ENCODE peak calls at places on chromosomes 7 and 10, in five cellular contexts. H is neuronal stem cell, L is mesendoderm, E is H1, T is H9. K is an unnamed sample.

GRCh38 chr10:420154-421121 is 269.0 kb downstream of the DIP2C start:
- DNase-seq in E (no peak), H (no peak), T (no peak), L (no peak), K (no peak)

GRCh38 chr10:96833220-96834001 is 1.3 kb downstream of the LCOR start:
- DNase-seq in T (peak), E (peak), H (peak), L (peak), K (peak)

GRCh38 chr10:29105516-29106215 is 183.2 kb upstream of the LYZL1 start:
- DNase-seq in H (no peak), T (no peak), L (peak), E (no peak), K (peak)

GRCh38 chr7:157022681-157023588 is 12.5 kb upstream of the MNX1 start:
- DNase-seq in L (peak), E (peak), H (no peak), T (peak), K (no peak)

GRCh38 chr10:20990604-20991003 is 93.5 kb upstream of the NEBL start:
- DNase-seq in H (no peak), T (no peak), E (no peak), L (peak), K (no peak)

GRCh38 chr7:101099969-101100781 is 14.9 kb downstream of the TRIM56 start:
- DNase-seq in E (peak), H (peak), L (peak), T (peak), K (peak)

GRCh38 chr7:27190284-27190748 is 5.3 kb upstream of the HOXA11 start:
- DNase-seq in T (no peak), L (no peak), E (peak), H (no peak), K (no peak)

GRCh38 chr10:47332946-47333345 is 10.7 kb downstream of the GDF2 start:
- DNase-seq in H (no peak), E (no peak), T (no peak), L (no peak), K (peak)

GRCh38 chr7:123341102-123341501 is 141.3 kb upstream of the SLC13A1 start:
- DNase-seq in L (no peak), H (no peak), T (no peak), E (no peak), K (no peak)

GRCh38 chr10:71319042-71319799 is at the start of gene SLC29A3:
- DNase-seq in H (peak), L (peak), T (peak), E (peak), K (peak)

GRCh38 chr10:2948127-2948854 is 119.1 kb upstream of the PFKP start:
- DNase-seq in H (no peak), T (no peak), E (no peak), L (no peak), K (no peak)

GRCh38 chr7:156547884-156548561 is 92.6 kb upstream of the RNF32 start:
- DNase-seq in H (no peak), T (no peak), E (no peak), L (no peak), K (no peak)

GRCh38 chr7:141167376-141167964 is 93.6 kb downstream of the TMEM178B start:
- DNase-seq in H (no peak), L (no peak), E (no peak), T (no peak), K (no peak)

GRCh38 chr10:77925410-77925794 is 1.2 kb downstream of the DLG5 start:
- DNase-seq in L (peak), T (no peak), H (no peak), E (no peak), K (peak)

GRCh38 chr10:15344876-15345285 is 26.2 kb downstream of the FAM171A1 start:
- DNase-seq in L (no peak), E (no peak), T (no peak), H (no peak), K (peak)

GRCh38 chr7:151381333-151382078 is 28.3 kb downstream of the WDR86 start:
- DNase-seq in H (no peak), L (peak), T (peak), E (peak), K (no peak)

GRCh38 chr10:47039558-47039905 is 128.3 kb downstream of the PTPN20 start:
- DNase-seq in L (no peak), H (no peak), E (no peak), T (no peak), K (no peak)

GRCh38 chr7:80736371-80736770 is 97.9 kb downstream of the CD36 start:
- DNase-seq in L (no peak), E (no peak), T (no peak), H (no peak), K (peak)

GRCh38 chr10:3708830-3709229 is 76.2 kb downstream of the KLF6 start:
- DNase-seq in E (no peak), T (no peak), H (no peak), L (no peak), K (peak)

GRCh38 chr10:75240329-75240728 is 4.6 kb upstream of the COMTD1 start:
- DNase-seq in T (no peak), L (no peak), H (no peak), E (no peak), K (no peak)

GRCh38 chr7:44383566-44383965 is 58.2 kb upstream of the CAMK2B start:
- DNase-seq in H (no peak), L (no peak), E (peak), T (peak), K (peak)

GRCh38 chr7:117458977-117459583 is 20.7 kb upstream of the CFTR start:
- DNase-seq in L (peak), H (no peak), T (no peak), E (no peak), K (peak)

GRCh38 chr10:48670978-48671913 is 13.4 kb upstream of the WDFY4 start:
- DNase-seq in H (peak), T (peak), L (peak), E (peak), K (no peak)

GRCh38 chr7:132400667-132401142 is 175.6 kb downstream of the PLXNA4 start:
- DNase-seq in E (no peak), T (no peak), H (no peak), L (no peak), K (no peak)

GRCh38 chr10:114220281-114220680 is 18.8 kb upstream of the VWA2 start:
- DNase-seq in H (no peak), L (no peak), T (no peak), E (no peak), K (no peak)

GRCh38 chr10:122149138-122149606 is 121.9 kb upstream of the BTBD16 start:
- DNase-seq in T (no peak), H (no peak), L (no peak), E (no peak), K (peak)

GRCh38 chr10:122147731-122148130 is 123.4 kb upstream of the BTBD16 start:
- DNase-seq in L (no peak), E (no peak), H (no peak), T (no peak), K (no peak)

GRCh38 chr10:122152544-122152943 is 118.6 kb upstream of the BTBD16 start:
- DNase-seq in L (no peak), T (no peak), E (no peak), H (no peak), K (peak)

GRCh38 chr10:122151121-122151694 is 119.9 kb upstream of the BTBD16 start:
- DNase-seq in H (no peak), T (no peak), L (no peak), E (no peak), K (no peak)

DNA sequence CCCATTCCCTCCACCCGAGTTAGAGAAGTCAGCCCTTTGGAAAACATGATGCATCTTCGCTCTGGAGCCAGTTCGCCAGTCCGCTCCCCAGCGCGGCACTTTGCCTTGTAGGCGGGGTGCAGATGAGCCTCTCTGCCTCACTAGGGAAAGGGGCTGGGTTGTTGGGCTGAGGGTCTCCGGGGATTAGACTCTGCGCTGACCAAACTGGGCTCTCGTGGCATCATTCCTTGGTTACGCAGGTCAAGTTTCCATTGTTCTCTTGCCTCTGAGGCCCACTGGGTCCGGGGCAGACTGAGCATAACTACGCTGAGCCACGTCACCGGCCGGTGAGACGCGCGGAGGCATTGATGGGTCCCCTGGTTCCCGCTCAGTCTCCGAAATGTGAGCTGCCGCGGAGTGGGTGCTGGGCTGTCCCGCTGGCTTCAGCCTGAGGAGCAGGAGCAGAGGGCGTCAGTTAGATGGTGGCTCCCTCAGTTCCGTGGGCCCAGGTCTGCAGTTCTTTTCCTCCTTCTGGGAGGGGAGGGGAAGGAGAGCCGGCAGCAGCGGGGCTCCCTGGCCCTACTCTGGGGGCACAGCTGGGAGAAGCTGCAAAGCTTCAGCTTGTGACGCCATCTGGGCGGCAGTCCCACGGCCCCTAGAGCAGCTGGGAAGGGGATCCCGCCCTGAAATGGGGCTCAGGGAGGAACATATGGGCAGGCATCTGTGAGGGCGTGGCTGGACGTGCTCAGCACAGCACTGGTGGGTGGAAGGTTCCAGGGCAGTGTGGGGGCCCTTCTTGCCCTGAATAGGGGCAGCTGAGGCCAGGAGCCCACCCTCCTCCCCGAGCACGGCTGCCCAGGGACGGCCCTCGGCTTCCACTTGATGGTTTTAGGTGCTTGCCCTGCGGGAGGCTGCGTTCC is 121.2 kb upstream of the BTBD16 start:
- DNase-seq in T (no peak), L (no peak), H (no peak), E (no peak), K (no peak)
- H3K4ac ChIP-seq in T (no peak), L (no peak), H (peak), E (no peak), K (peak)

GRCh38 chr7:92303761-92304160 is 58.0 kb downstream of the ANKIB1 start:
- DNase-seq in T (no peak), L (no peak), H (no peak), E (no peak), K (no peak)
- H3K27ac ChIP-seq in T (no peak), L (no peak), H (no peak), E (no peak), K (no peak)

GRCh38 chr10:67256984-67257383 is 331.1 kb downstream of the LRRTM3 start:
- DNase-seq in L (peak), T (no peak), H (no peak), E (no peak), K (no peak)
- H3K4ac ChIP-seq in L (no peak), T (no peak), H (no peak), E (no peak), K (no peak)

GRCh38 chr10:110671788-110672579 is 27.8 kb downstream of the RBM20 start:
- DNase-seq in H (peak), E (peak), L (peak), T (peak), K (peak)

GRCh38 chr10:110666673-110667072 is 22.5 kb downstream of the RBM20 start:
- DNase-seq in H (no peak), L (no peak), T (no peak), E (no peak), K (no peak)

GRCh38 chr10:110670335-110670734 is 26.2 kb downstream of the RBM20 start:
- DNase-seq in L (no peak), H (no peak), T (no peak), E (no peak), K (no peak)

GRCh38 chr10:110667620-110668343 is 23.6 kb downstream of the RBM20 start:
- DNase-seq in E (no peak), H (no peak), T (peak), L (peak), K (no peak)

DNA sequence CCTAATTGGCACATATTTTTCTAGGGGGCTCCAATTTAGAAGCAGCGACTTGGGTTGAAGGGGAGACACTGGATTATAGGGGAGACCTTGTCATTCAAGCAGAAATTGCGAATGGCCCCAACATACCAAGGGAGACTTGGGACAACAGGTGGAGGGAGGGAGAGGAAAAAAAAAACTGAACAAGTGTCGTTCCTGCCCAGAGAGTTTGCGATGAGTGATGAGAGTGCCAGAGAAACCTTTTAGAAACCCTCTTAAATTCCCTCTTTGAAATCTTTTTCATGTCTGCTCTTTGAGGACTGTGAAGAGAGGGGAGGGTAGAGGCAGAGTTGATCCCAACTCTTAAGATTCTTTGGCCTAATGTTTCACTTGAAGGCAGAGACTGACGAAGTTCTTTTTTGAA is 24.3 kb downstream of the RBM20 start:
- DNase-seq in L (no peak), T (no peak), E (no peak), H (no peak), K (no peak)
- H3K27ac ChIP-seq in L (no peak), T (no peak), E (no peak), H (no peak), K (no peak)

GRCh38 chr10:99429521-99430095 is 816 bp downstream of the GOT1 start:
- DNase-seq in E (no peak), T (no peak), H (no peak), L (peak), K (no peak)
- H3K4ac ChIP-seq in E (no peak), T (no peak), H (no peak), L (no peak), K (no peak)

GRCh38 chr7:29957521-29957920 is 32.1 kb downstream of the SCRN1 start:
- DNase-seq in L (no peak), T (no peak), E (no peak), H (no peak), K (no peak)
- H3K27ac ChIP-seq in L (no peak), T (no peak), E (no peak), H (no peak), K (no peak)

DNA sequence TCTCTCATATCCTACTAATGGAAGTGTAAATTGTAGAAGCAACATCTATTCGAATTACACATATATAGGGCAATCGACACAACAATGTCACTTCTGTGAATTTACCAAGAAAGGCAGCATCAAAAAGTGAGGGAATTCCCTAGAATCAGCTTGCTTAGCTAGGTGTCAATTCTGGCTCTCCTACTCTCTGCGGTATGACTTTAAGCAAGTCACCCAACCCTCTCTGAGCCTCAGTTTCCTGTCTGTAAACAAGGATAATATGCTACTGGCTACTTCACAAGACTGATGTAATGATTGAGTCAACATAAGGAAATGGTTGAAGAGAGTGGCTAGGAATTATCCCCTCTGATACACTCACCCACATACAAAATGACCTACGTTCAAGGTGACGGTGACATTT is 19.4 kb downstream of the CCDC6 start:
- DNase-seq in T (no peak), E (no peak), H (no peak), L (no peak), K (peak)
- H3K4ac ChIP-seq in T (no peak), E (no peak), H (no peak), L (no peak), K (no peak)

GRCh38 chr10:133377025-133377817 is 1.8 kb upstream of the PAOX start:
- DNase-seq in E (no peak), L (no peak), H (no peak), T (no peak), K (no peak)

GRCh38 chr10:133379152-133379800 is at the start of gene PAOX:
- DNase-seq in H (peak), T (peak), E (peak), L (peak), K (peak)

GRCh38 chr10:133377818-133378250 is 1.2 kb upstream of the PAOX start:
- DNase-seq in H (no peak), L (no peak), T (no peak), E (no peak), K (no peak)

GRCh38 chr10:133379801-133380666 is 972 bp downstream of the PAOX start:
- DNase-seq in E (peak), L (no peak), H (no peak), T (no peak), K (no peak)

GRCh38 chr10:133378251-133379096 is 588 bp upstream of the PAOX start:
- DNase-seq in H (peak), E (peak), T (peak), L (peak), K (peak)
- H3K27ac ChIP-seq in H (no peak), E (no peak), T (no peak), L (no peak), K (peak)

GRCh38 chr10:91603173-91603572 is 29.7 kb downstream of the PPP1R3C start:
- DNase-seq in L (no peak), E (no peak), T (no peak), H (no peak), K (no peak)
- H3K4ac ChIP-seq in L (no peak), E (no peak), T (no peak), H (no peak), K (peak)

GRCh38 chr10:126955396-126955795 is 50.2 kb downstream of the DOCK1 start:
- DNase-seq in T (no peak), H (no peak), L (no peak), E (no peak), K (no peak)

GRCh38 chr10:126957111-126957510 is 51.9 kb downstream of the DOCK1 start:
- DNase-seq in T (no peak), E (no peak), L (no peak), H (no peak), K (no peak)

GRCh38 chr10:126955934-126956711 is 50.9 kb downstream of the DOCK1 start:
- DNase-seq in E (no peak), L (no peak), H (no peak), T (no peak), K (no peak)

GRCh38 chr10:126959431-126959830 is 54.2 kb downstream of the DOCK1 start:
- DNase-seq in E (no peak), T (no peak), H (no peak), L (peak), K (no peak)

DNA sequence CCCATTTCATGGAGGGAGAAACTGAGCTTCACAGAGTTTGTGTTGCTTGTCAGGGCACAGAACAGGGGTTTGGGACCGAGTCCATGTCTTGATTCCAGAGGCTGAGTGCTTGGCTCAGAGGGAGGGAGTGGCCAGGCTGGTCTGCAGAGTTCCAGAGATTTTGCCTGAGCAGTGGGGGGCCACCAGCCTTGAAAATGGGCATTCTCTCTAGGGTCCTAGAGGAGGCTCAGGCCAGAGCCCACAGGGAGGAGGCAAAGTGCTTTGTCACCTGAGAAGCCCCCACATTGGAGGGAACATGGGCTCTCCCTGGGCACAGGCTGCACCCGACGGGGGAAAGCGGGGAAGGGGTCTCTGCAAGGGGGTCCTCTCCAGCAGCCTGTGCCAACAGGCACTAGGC is 51.5 kb downstream of the DOCK1 start:
- DNase-seq in E (no peak), H (no peak), T (no peak), L (no peak), K (no peak)
- H3K27ac ChIP-seq in E (no peak), H (no peak), T (no peak), L (no peak), K (no peak)

K was measured in IMR-90.